ENCODE peak calls at places on chromosomes 13 and 19, in seven cellular contexts. M is activated CD8-positive, alpha-beta T cell treated with anti-CD3 and anti-CD28 coated beads for 36 hours; F is progenitor cell of endocrine pancreas; Q is AG10803; R is heart right ventricle; V is breast epithelium; W is natural killer cell. O is an unnamed sample.

GRCh38 chr13:94217370-94217769 is 262.1 kb downstream of the DCT start:
- DNase-seq in M (no peak), F (no peak), Q (peak), R (no peak), V (no peak), W (no peak), O (no peak)

GRCh38 chr13:99955747-99956472 is 15.7 kb downstream of the ZIC5 start:
- DNase-seq in M (no peak), F (no peak), Q (peak), R (no peak), V (no peak), W (no peak), O (no peak)

GRCh38 chr13:112977525-112977924 is 8.5 kb downstream of the MCF2L start:
- DNase-seq in M (no peak), F (no peak), Q (no peak), R (no peak), V (no peak), W (no peak), O (no peak)

GRCh38 chr13:110397445-110397844 is 90.4 kb downstream of the COL4A2 start:
- DNase-seq in M (no peak), F (no peak), Q (peak), R (no peak), V (no peak), W (no peak), O (no peak)

GRCh38 chr13:39025433-39025839 is 12.5 kb downstream of the PROSER1 start:
- DNase-seq in M (no peak), F (no peak), Q (peak), R (no peak), V (no peak), W (no peak), O (no peak)

GRCh38 chr13:45102136-45102802 is 18.0 kb upstream of the GTF2F2 start:
- DNase-seq in M (no peak), F (no peak), Q (no peak), R (no peak), V (no peak), W (no peak), O (no peak)

GRCh38 chr19:1324792-1325567 is 39.3 kb downstream of the EFNA2 start:
- DNase-seq in M (peak), F (no peak), Q (peak), R (peak), V (peak), W (peak), O (no peak)

GRCh38 chr19:46494115-46494935 is 1.3 kb downstream of the PNMA8B start:
- DNase-seq in M (no peak), F (no peak), Q (no peak), R (peak), V (no peak), W (no peak), O (no peak)

GRCh38 chr13:44694842-44695241 is 118.7 kb upstream of the TSC22D1 start:
- DNase-seq in M (no peak), F (no peak), Q (no peak), R (no peak), V (no peak), W (no peak), O (no peak)

GRCh38 chr13:108214511-108215383 is 589 bp downstream of the LIG4 start:
- DNase-seq in M (peak), F (no peak), Q (no peak), R (peak), V (no peak), W (no peak), O (no peak)

GRCh38 chr19:1408300-1409203 is 1.2 kb downstream of the DAZAP1 start:
- DNase-seq in M (peak), F (peak), Q (peak), R (peak), V (no peak), W (peak), O (no peak)

GRCh38 chr19:30204721-30205120 is 167.5 kb upstream of the ZNF536 start:
- DNase-seq in M (no peak), F (no peak), Q (no peak), R (no peak), V (no peak), W (no peak), O (no peak)

GRCh38 chr13:35039012-35039411 is 96.9 kb downstream of the NBEA start:
- DNase-seq in M (no peak), F (no peak), Q (no peak), R (no peak), V (no peak), W (no peak), O (no peak)

GRCh38 chr13:40342461-40342860 is 324.0 kb downstream of the FOXO1 start:
- DNase-seq in M (no peak), F (no peak), Q (no peak), R (no peak), V (no peak), W (no peak), O (peak)

GRCh38 chr13:41931337-41931736 is 29.6 kb downstream of the VWA8 start:
- DNase-seq in M (no peak), F (no peak), Q (peak), R (no peak), V (no peak), W (no peak), O (no peak)

GRCh38 chr19:39438270-39438934 is 2.7 kb upstream of the RPS16 start:
- DNase-seq in M (no peak), F (no peak), Q (peak), R (no peak), V (no peak), W (no peak), O (no peak)

GRCh38 chr13:108851660-108852059 is 222.2 kb downstream of the MYO16 start:
- DNase-seq in M (no peak), F (no peak), Q (no peak), R (no peak), V (no peak), W (no peak), O (no peak)

GRCh38 chr13:68099616-68100015 is 869.5 kb upstream of the PCDH9 start:
- DNase-seq in M (no peak), F (no peak), Q (no peak), R (no peak), V (no peak), W (no peak), O (no peak)

GRCh38 chr13:76889254-76889653 is 3.0 kb upstream of the KCTD12 start:
- DNase-seq in M (no peak), F (no peak), Q (no peak), R (no peak), V (no peak), W (no peak), O (no peak)

GRCh38 chr13:71759506-71760225 is 107.3 kb downstream of the DACH1 start:
- DNase-seq in M (no peak), F (no peak), Q (no peak), R (no peak), V (no peak), W (no peak), O (no peak)

GRCh38 chr19:35644987-35645679 is 3.0 kb upstream of the COX6B1 start:
- DNase-seq in M (peak), F (peak), Q (peak), R (peak), V (peak), W (peak), O (no peak)

GRCh38 chr19:52786078-52786463 is 520 bp downstream of the ZNF600 start:
- DNase-seq in M (peak), F (peak), Q (no peak), R (peak), V (no peak), W (no peak), O (no peak)

DNA sequence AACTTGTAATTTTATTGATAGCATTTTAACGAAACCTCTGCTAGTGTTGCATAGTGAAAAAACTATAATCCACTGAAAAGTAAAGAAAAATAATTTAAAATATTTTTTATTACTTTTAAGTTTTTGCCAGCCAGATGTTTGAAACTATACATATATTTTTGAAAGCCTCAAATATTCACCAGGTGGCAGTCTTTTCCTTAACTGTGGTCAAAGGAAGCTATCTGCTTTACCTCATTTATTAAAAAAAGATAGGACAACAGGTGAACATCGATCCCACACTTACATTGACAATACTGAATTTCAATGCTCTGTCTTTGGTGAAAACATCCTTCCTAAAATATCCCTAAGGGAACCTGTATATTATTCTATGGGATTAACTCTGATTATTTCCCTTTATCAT is 100.5 kb downstream of the TRPC4 start:
- DNase-seq in M (no peak), F (no peak), Q (no peak), R (no peak), V (no peak), W (no peak), O (no peak)
- TF ChIP-seq CTCF in M (no peak), F (peak), Q (peak), R (peak), V (no peak), W (no peak), O (peak)

GRCh38 chr19:43775299-43775890 is 5.4 kb downstream of the KCNN4 start:
- DNase-seq in M (no peak), F (no peak), Q (no peak), R (no peak), V (no peak), W (no peak), O (no peak)

GRCh38 chr19:43773725-43774102 is 7.1 kb downstream of the KCNN4 start:
- DNase-seq in M (no peak), F (no peak), Q (no peak), R (no peak), V (no peak), W (no peak), O (no peak)

GRCh38 chr19:43777163-43777700 is 3.5 kb downstream of the KCNN4 start:
- DNase-seq in M (peak), F (no peak), Q (peak), R (no peak), V (no peak), W (no peak), O (no peak)

GRCh38 chr19:43776285-43776684 is 4.5 kb downstream of the KCNN4 start:
- DNase-seq in M (peak), F (no peak), Q (no peak), R (no peak), V (no peak), W (no peak), O (no peak)

DNA sequence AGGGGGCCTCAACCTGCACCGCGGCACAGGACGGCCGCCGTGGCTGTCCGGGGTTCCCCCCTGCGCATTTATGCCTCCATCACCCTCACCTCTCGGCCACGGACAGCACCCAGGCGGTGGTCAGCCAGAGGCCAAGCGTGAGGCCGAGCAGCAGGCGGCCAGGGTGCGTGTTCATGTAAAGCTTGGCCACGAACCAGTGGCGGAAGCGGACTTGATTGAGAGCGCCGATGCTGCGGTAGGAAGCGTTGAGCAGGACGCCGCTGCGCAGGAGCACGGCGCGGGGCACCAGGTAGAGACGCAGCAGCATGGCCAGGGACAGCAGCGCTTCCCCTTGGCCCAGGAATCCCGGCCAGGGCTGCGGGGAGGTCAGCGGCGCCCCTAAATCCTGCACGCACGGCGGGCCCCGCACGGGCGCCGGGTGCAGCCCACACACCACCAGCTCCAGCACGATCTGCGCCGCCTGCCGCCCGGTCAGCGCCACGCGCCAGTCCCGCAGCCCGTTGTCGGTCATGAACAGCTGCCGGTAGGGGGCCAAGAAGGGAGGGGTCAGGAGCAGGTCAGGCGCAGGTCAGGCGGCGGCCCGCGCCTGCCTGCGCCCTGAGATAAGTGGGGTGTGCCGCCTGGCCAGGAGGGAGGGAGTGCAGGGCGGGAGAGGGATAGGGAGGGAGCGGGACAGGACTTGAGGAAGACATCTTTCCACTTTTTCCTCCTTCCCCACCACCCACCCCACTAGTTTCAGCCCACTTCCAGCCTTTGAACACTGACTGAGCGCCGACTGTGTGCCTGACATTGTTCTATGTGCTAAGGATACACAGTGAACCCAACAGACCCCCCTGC is 6.5 kb downstream of the KCNN4 start:
- DNase-seq in M (no peak), F (peak), Q (peak), R (peak), V (no peak), W (no peak), O (no peak)
- TF ChIP-seq CTCF in M (no peak), F (peak), Q (peak), R (peak), V (no peak), W (no peak), O (peak)

GRCh38 chr19:33465834-33466233 is 55.8 kb downstream of the PEPD start:
- DNase-seq in M (no peak), F (no peak), Q (no peak), R (no peak), V (no peak), W (no peak), O (no peak)
- TF ChIP-seq CTCF in M (no peak), F (no peak), Q (no peak), R (no peak), V (no peak), W (no peak), O (no peak)

GRCh38 chr19:18675779-18676178 is 7.7 kb upstream of the CRTC1 start:
- DNase-seq in M (peak), F (no peak), Q (no peak), R (no peak), V (no peak), W (no peak), O (no peak)
- TF ChIP-seq CTCF in M (peak), F (peak), Q (peak), R (peak), V (no peak), W (no peak), O (peak)

DNA sequence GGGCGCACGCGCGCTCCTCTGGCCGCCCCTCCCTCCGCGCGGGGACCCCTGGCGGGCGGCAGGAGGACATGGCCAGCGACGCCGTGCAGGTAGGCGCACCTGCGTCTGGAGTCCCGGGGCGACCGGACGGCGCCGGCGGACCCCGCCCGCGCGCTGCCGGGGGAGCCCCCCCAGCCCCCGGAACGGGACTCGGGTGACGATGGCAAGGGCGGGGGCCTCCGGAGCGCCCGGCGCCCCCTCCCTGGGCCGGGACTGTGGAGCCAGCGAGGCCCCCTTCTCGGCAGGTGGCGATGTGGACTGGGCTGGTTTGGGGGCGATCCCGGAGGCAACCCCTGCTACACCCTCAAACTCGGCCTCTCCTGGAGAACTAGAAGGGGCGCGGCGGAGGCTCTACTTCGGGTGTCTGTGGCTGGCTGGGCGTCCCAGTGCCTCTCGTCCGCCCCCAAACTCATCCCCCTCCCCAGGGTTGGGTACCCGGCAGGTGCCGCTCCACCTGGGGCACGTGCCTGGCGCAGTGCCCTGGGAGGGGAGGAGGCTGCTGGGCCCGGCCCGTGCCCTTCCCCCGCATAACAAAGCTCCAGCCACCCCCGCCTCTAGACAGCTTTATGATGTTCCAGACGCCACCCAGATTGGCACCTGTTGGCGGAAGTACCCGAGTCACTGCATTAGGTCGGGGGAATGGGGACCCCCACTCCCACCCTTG is 499 bp downstream of the PKN1 start:
- DNase-seq in M (peak), F (no peak), Q (no peak), R (no peak), V (no peak), W (peak), O (no peak)
- TF ChIP-seq CTCF in M (no peak), F (peak), Q (no peak), R (no peak), V (no peak), W (peak), O (no peak)

GRCh38 chr19:7687177-7687576 is 6.5 kb downstream of the TRAPPC5 start:
- DNase-seq in M (no peak), F (no peak), Q (no peak), R (no peak), V (no peak), W (no peak), O (no peak)

GRCh38 chr19:7681336-7682174 is 922 bp downstream of the TRAPPC5 start:
- DNase-seq in M (peak), F (peak), Q (peak), R (peak), V (peak), W (peak), O (no peak)

GRCh38 chr19:7689165-7689564 is 8.5 kb downstream of the TRAPPC5 start:
- DNase-seq in M (no peak), F (no peak), Q (no peak), R (no peak), V (no peak), W (no peak), O (no peak)

GRCh38 chr19:7682175-7682855 is 1.7 kb downstream of the TRAPPC5 start:
- DNase-seq in M (no peak), F (no peak), Q (no peak), R (peak), V (no peak), W (no peak), O (no peak)

GRCh38 chr19:7685546-7686445 is 5.2 kb downstream of the TRAPPC5 start:
- DNase-seq in M (no peak), F (no peak), Q (no peak), R (no peak), V (no peak), W (no peak), O (no peak)
- TF ChIP-seq CTCF in M (no peak), F (no peak), Q (no peak), R (no peak), V (no peak), W (no peak), O (no peak)